ENCODE peak calls at places on chromosomes 12 and 14, in nine cellular contexts. One of them, this sample, is unnamed.

GRCh38 chr14:89399594-89400068 is 17.4 kb downstream of the FOXN3 start:
- DNase-seq in CD8-positive, alpha-beta T cell: no peak
- DNase-seq in germinal center: no peak
- DNase-seq in tibial artery: no peak
- DNase-seq in effector CD4-positive, alpha-beta T cell: no peak
- DNase-seq in retina: peak; percentile 76
- DNase-seq in GM12892: no peak
- DNase-seq in heart left ventricle: no peak
- DNase-seq in iPS-NIHi11: peak; percentile 74
- DNase-seq in this sample: no peak

GRCh38 chr12:7948585-7949264 is 12.7 kb upstream of the SLC2A3 start:
- DNase-seq in GM12892: no peak
- DNase-seq in tibial artery: no peak
- DNase-seq in CD8-positive, alpha-beta T cell: no peak
- DNase-seq in iPS-NIHi11: no peak
- DNase-seq in effector CD4-positive, alpha-beta T cell: no peak
- DNase-seq in germinal center: no peak
- DNase-seq in heart left ventricle: no peak
- DNase-seq in retina: no peak
- DNase-seq in this sample: no peak

GRCh38 chr12:118311666-118312065 is 61.0 kb downstream of the TAOK3 start:
- DNase-seq in retina: no peak
- DNase-seq in GM12892: no peak
- DNase-seq in iPS-NIHi11: no peak
- DNase-seq in germinal center: no peak
- DNase-seq in CD8-positive, alpha-beta T cell: no peak
- DNase-seq in tibial artery: no peak
- DNase-seq in heart left ventricle: no peak
- DNase-seq in effector CD4-positive, alpha-beta T cell: no peak
- DNase-seq in this sample: no peak

GRCh38 chr12:55974308-55974724 is 438 bp downstream of the RAB5B start:
- DNase-seq in germinal center: peak; percentile 56
- DNase-seq in heart left ventricle: peak; percentile 61
- DNase-seq in iPS-NIHi11: peak; percentile 75
- DNase-seq in retina: no peak
- DNase-seq in tibial artery: peak; percentile 38
- DNase-seq in CD8-positive, alpha-beta T cell: peak; percentile 38
- DNase-seq in effector CD4-positive, alpha-beta T cell: no peak
- DNase-seq in GM12892: peak; percentile 53
- DNase-seq in this sample: no peak

GRCh38 chr14:99889268-99889667 is 96.1 kb downstream of the EML1 start:
- DNase-seq in retina: peak; percentile 79
- DNase-seq in CD8-positive, alpha-beta T cell: no peak
- DNase-seq in effector CD4-positive, alpha-beta T cell: no peak
- DNase-seq in tibial artery: no peak
- DNase-seq in heart left ventricle: no peak
- DNase-seq in germinal center: no peak
- DNase-seq in GM12892: no peak
- DNase-seq in iPS-NIHi11: peak; percentile 56
- DNase-seq in this sample: no peak

GRCh38 chr12:50787618-50788017 is 23.7 kb downstream of the ATF1 start:
- DNase-seq in GM12892: no peak
- DNase-seq in retina: no peak
- DNase-seq in iPS-NIHi11: no peak
- DNase-seq in tibial artery: no peak
- DNase-seq in germinal center: no peak
- DNase-seq in heart left ventricle: no peak
- DNase-seq in effector CD4-positive, alpha-beta T cell: no peak
- DNase-seq in CD8-positive, alpha-beta T cell: no peak
- DNase-seq in this sample: no peak

GRCh38 chr12:45615268-45615667 is 114.2 kb upstream of the ARID2 start:
- DNase-seq in effector CD4-positive, alpha-beta T cell: no peak
- DNase-seq in tibial artery: no peak
- DNase-seq in retina: no peak
- DNase-seq in heart left ventricle: no peak
- DNase-seq in iPS-NIHi11: no peak
- DNase-seq in CD8-positive, alpha-beta T cell: no peak
- DNase-seq in GM12892: no peak
- DNase-seq in germinal center: no peak
- DNase-seq in this sample: no peak

GRCh38 chr14:81772391-81772790 is 238.7 kb upstream of the SEL1L start:
- DNase-seq in heart left ventricle: no peak
- DNase-seq in CD8-positive, alpha-beta T cell: no peak
- DNase-seq in retina: no peak
- DNase-seq in germinal center: no peak
- DNase-seq in iPS-NIHi11: no peak
- DNase-seq in effector CD4-positive, alpha-beta T cell: no peak
- DNase-seq in tibial artery: no peak
- DNase-seq in GM12892: no peak
- DNase-seq in this sample: no peak

GRCh38 chr12:110689002-110689600 is at the start of gene HVCN1:
- DNase-seq in effector CD4-positive, alpha-beta T cell: peak; percentile 15
- DNase-seq in CD8-positive, alpha-beta T cell: peak; percentile 45
- DNase-seq in heart left ventricle: peak; percentile 77
- DNase-seq in germinal center: peak; percentile 79
- DNase-seq in GM12892: peak; percentile 73
- DNase-seq in retina: peak; percentile 79
- DNase-seq in tibial artery: peak; percentile 60
- DNase-seq in iPS-NIHi11: peak; percentile 96
- DNase-seq in this sample: peak; percentile 54

GRCh38 chr12:49609875-49610154 is 4.4 kb upstream of the FAM186B start:
- DNase-seq in germinal center: no peak
- DNase-seq in effector CD4-positive, alpha-beta T cell: no peak
- DNase-seq in retina: no peak
- DNase-seq in CD8-positive, alpha-beta T cell: no peak
- DNase-seq in heart left ventricle: no peak
- DNase-seq in iPS-NIHi11: no peak
- DNase-seq in tibial artery: no peak
- DNase-seq in GM12892: no peak
- DNase-seq in this sample: no peak

GRCh38 chr12:70645494-70646317 is 8.5 kb upstream of the PTPRB start:
- DNase-seq in CD8-positive, alpha-beta T cell: no peak
- DNase-seq in germinal center: no peak
- DNase-seq in effector CD4-positive, alpha-beta T cell: no peak
- DNase-seq in retina: no peak
- DNase-seq in heart left ventricle: peak; percentile 63
- DNase-seq in tibial artery: peak; percentile 53
- DNase-seq in GM12892: no peak
- DNase-seq in iPS-NIHi11: peak; percentile 63
- DNase-seq in this sample: no peak

GRCh38 chr14:24331731-24332093 is 3.2 kb downstream of the ADCY4 start:
- DNase-seq in heart left ventricle: no peak
- DNase-seq in CD8-positive, alpha-beta T cell: no peak
- DNase-seq in tibial artery: no peak
- DNase-seq in iPS-NIHi11: no peak
- DNase-seq in retina: no peak
- DNase-seq in effector CD4-positive, alpha-beta T cell: no peak
- DNase-seq in GM12892: no peak
- DNase-seq in germinal center: no peak
- DNase-seq in this sample: no peak

GRCh38 chr12:38556647-38557046 is 240.1 kb downstream of the ALG10B start:
- DNase-seq in retina: no peak
- DNase-seq in CD8-positive, alpha-beta T cell: no peak
- DNase-seq in iPS-NIHi11: no peak
- DNase-seq in effector CD4-positive, alpha-beta T cell: no peak
- DNase-seq in germinal center: no peak
- DNase-seq in heart left ventricle: no peak
- DNase-seq in GM12892: no peak
- DNase-seq in tibial artery: no peak
- DNase-seq in this sample: no peak

GRCh38 chr12:115341442-115341841 is 657.5 kb upstream of the TBX3 start:
- DNase-seq in CD8-positive, alpha-beta T cell: no peak
- DNase-seq in tibial artery: peak; percentile 90
- DNase-seq in GM12892: no peak
- DNase-seq in heart left ventricle: peak; percentile 66
- DNase-seq in retina: no peak
- DNase-seq in iPS-NIHi11: no peak
- DNase-seq in germinal center: no peak
- DNase-seq in effector CD4-positive, alpha-beta T cell: no peak
- DNase-seq in this sample: no peak

GRCh38 chr14:89294060-89294459 is 123.0 kb downstream of the FOXN3 start:
- DNase-seq in germinal center: no peak
- DNase-seq in iPS-NIHi11: no peak
- DNase-seq in tibial artery: no peak
- DNase-seq in GM12892: no peak
- DNase-seq in effector CD4-positive, alpha-beta T cell: no peak
- DNase-seq in heart left ventricle: peak; percentile 74
- DNase-seq in CD8-positive, alpha-beta T cell: no peak
- DNase-seq in retina: no peak
- DNase-seq in this sample: no peak

GRCh38 chr12:95922231-95922630 is 20.2 kb downstream of the CCDC38 start:
- DNase-seq in GM12892: no peak
- DNase-seq in heart left ventricle: no peak
- DNase-seq in effector CD4-positive, alpha-beta T cell: no peak
- DNase-seq in retina: no peak
- DNase-seq in CD8-positive, alpha-beta T cell: no peak
- DNase-seq in tibial artery: no peak
- DNase-seq in germinal center: no peak
- DNase-seq in iPS-NIHi11: no peak
- DNase-seq in this sample: no peak

GRCh38 chr14:59632381-59632780 is 55.8 kb upstream of the CCDC175 start:
- DNase-seq in CD8-positive, alpha-beta T cell: no peak
- DNase-seq in tibial artery: no peak
- DNase-seq in germinal center: peak; percentile 25
- DNase-seq in heart left ventricle: no peak
- DNase-seq in GM12892: no peak
- DNase-seq in effector CD4-positive, alpha-beta T cell: no peak
- DNase-seq in iPS-NIHi11: peak; percentile 61
- DNase-seq in retina: peak; percentile 33
- DNase-seq in this sample: no peak

GRCh38 chr12:46608431-46609280 is 217.1 kb downstream of the SLC38A4 start:
- DNase-seq in GM12892: no peak
- DNase-seq in effector CD4-positive, alpha-beta T cell: no peak
- DNase-seq in CD8-positive, alpha-beta T cell: no peak
- DNase-seq in tibial artery: no peak
- DNase-seq in retina: no peak
- DNase-seq in iPS-NIHi11: no peak
- DNase-seq in heart left ventricle: no peak
- DNase-seq in germinal center: no peak
- DNase-seq in this sample: no peak

GRCh38 chr14:76880432-76880831 is 54.2 kb downstream of the LRRC74A start:
- DNase-seq in germinal center: no peak
- DNase-seq in retina: no peak
- DNase-seq in CD8-positive, alpha-beta T cell: no peak
- DNase-seq in GM12892: no peak
- DNase-seq in tibial artery: no peak
- DNase-seq in iPS-NIHi11: no peak
- DNase-seq in effector CD4-positive, alpha-beta T cell: no peak
- DNase-seq in heart left ventricle: no peak
- DNase-seq in this sample: no peak

GRCh38 chr12:55188974-55189556 is 31.8 kb upstream of the OR10A7 start:
- DNase-seq in iPS-NIHi11: peak; percentile 69
- DNase-seq in retina: peak; percentile 12
- DNase-seq in tibial artery: no peak
- DNase-seq in germinal center: peak; percentile 28
- DNase-seq in effector CD4-positive, alpha-beta T cell: peak; percentile 27
- DNase-seq in GM12892: no peak
- DNase-seq in heart left ventricle: no peak
- DNase-seq in CD8-positive, alpha-beta T cell: peak; percentile 44
- DNase-seq in this sample: peak; percentile 23

GRCh38 chr14:74908861-74909341 is 14.2 kb downstream of the RPS6KL1 start:
- DNase-seq in tibial artery: no peak
- DNase-seq in retina: no peak
- DNase-seq in heart left ventricle: no peak
- DNase-seq in iPS-NIHi11: no peak
- DNase-seq in germinal center: no peak
- DNase-seq in GM12892: no peak
- DNase-seq in effector CD4-positive, alpha-beta T cell: no peak
- DNase-seq in CD8-positive, alpha-beta T cell: no peak
- DNase-seq in this sample: no peak

GRCh38 chr12:131428086-131428685 is 282.7 kb upstream of the SFSWAP start:
- DNase-seq in CD8-positive, alpha-beta T cell: no peak
- DNase-seq in retina: no peak
- DNase-seq in heart left ventricle: no peak
- DNase-seq in iPS-NIHi11: no peak
- DNase-seq in effector CD4-positive, alpha-beta T cell: no peak
- DNase-seq in GM12892: no peak
- DNase-seq in tibial artery: no peak
- DNase-seq in germinal center: no peak
- DNase-seq in this sample: no peak

GRCh38 chr12:3044141-3044630 is 33.0 kb upstream of the TSPAN9 start:
- DNase-seq in effector CD4-positive, alpha-beta T cell: no peak
- DNase-seq in CD8-positive, alpha-beta T cell: no peak
- DNase-seq in germinal center: no peak
- DNase-seq in heart left ventricle: no peak
- DNase-seq in iPS-NIHi11: no peak
- DNase-seq in tibial artery: no peak
- DNase-seq in GM12892: no peak
- DNase-seq in retina: no peak
- DNase-seq in this sample: no peak

GRCh38 chr14:103279129-103280025 is 54.7 kb upstream of the EIF5 start:
- DNase-seq in iPS-NIHi11: peak; percentile 62
- DNase-seq in germinal center: no peak
- DNase-seq in heart left ventricle: no peak
- DNase-seq in retina: peak; percentile 50
- DNase-seq in tibial artery: no peak
- DNase-seq in effector CD4-positive, alpha-beta T cell: no peak
- DNase-seq in GM12892: no peak
- DNase-seq in CD8-positive, alpha-beta T cell: no peak
- DNase-seq in this sample: no peak

GRCh38 chr14:20782280-20782890 is 1.3 kb downstream of the RNASE6 start:
- DNase-seq in heart left ventricle: no peak
- DNase-seq in retina: no peak
- DNase-seq in iPS-NIHi11: no peak
- DNase-seq in GM12892: no peak
- DNase-seq in germinal center: no peak
- DNase-seq in CD8-positive, alpha-beta T cell: no peak
- DNase-seq in tibial artery: no peak
- DNase-seq in effector CD4-positive, alpha-beta T cell: no peak
- DNase-seq in this sample: peak; percentile 43

GRCh38 chr12:93376436-93377251 is 1.1 kb upstream of the NUDT4 start:
- DNase-seq in effector CD4-positive, alpha-beta T cell: no peak
- DNase-seq in tibial artery: no peak
- DNase-seq in CD8-positive, alpha-beta T cell: no peak
- DNase-seq in GM12892: no peak
- DNase-seq in germinal center: no peak
- DNase-seq in heart left ventricle: peak; percentile 51
- DNase-seq in retina: peak; percentile 68
- DNase-seq in iPS-NIHi11: no peak
- DNase-seq in this sample: no peak

GRCh38 chr12:113439606-113440030 is 17.4 kb downstream of the SDSL start:
- DNase-seq in tibial artery: no peak
- DNase-seq in iPS-NIHi11: peak; percentile 90
- DNase-seq in GM12892: no peak
- DNase-seq in retina: peak; percentile 71
- DNase-seq in germinal center: no peak
- DNase-seq in effector CD4-positive, alpha-beta T cell: no peak
- DNase-seq in heart left ventricle: no peak
- DNase-seq in CD8-positive, alpha-beta T cell: no peak
- DNase-seq in this sample: no peak

GRCh38 chr14:104149617-104150141 is 11.3 kb downstream of the KIF26A start:
- DNase-seq in germinal center: no peak
- DNase-seq in retina: peak; percentile 90
- DNase-seq in GM12892: no peak
- DNase-seq in tibial artery: no peak
- DNase-seq in CD8-positive, alpha-beta T cell: no peak
- DNase-seq in effector CD4-positive, alpha-beta T cell: no peak
- DNase-seq in heart left ventricle: peak; percentile 63
- DNase-seq in iPS-NIHi11: peak; percentile 85
- DNase-seq in this sample: no peak

GRCh38 chr12:83470749-83471148 is 784.0 kb downstream of the TMTC2 start:
- DNase-seq in iPS-NIHi11: no peak
- DNase-seq in effector CD4-positive, alpha-beta T cell: no peak
- DNase-seq in tibial artery: no peak
- DNase-seq in heart left ventricle: no peak
- DNase-seq in GM12892: no peak
- DNase-seq in germinal center: no peak
- DNase-seq in retina: no peak
- DNase-seq in CD8-positive, alpha-beta T cell: no peak
- DNase-seq in this sample: no peak

GRCh38 chr14:27366596-27366995 is 768.8 kb upstream of the NOVA1 start:
- DNase-seq in effector CD4-positive, alpha-beta T cell: no peak
- DNase-seq in GM12892: no peak
- DNase-seq in heart left ventricle: no peak
- DNase-seq in tibial artery: no peak
- DNase-seq in germinal center: no peak
- DNase-seq in retina: no peak
- DNase-seq in iPS-NIHi11: no peak
- DNase-seq in CD8-positive, alpha-beta T cell: no peak
- DNase-seq in this sample: no peak

GRCh38 chr12:94603434-94604068 is 46.8 kb downstream of the TMCC3 start:
- DNase-seq in retina: no peak
- DNase-seq in CD8-positive, alpha-beta T cell: peak; percentile 61
- DNase-seq in iPS-NIHi11: peak; percentile 52
- DNase-seq in tibial artery: peak; percentile 26
- DNase-seq in GM12892: no peak
- DNase-seq in germinal center: peak; percentile 54
- DNase-seq in heart left ventricle: no peak
- DNase-seq in effector CD4-positive, alpha-beta T cell: peak; percentile 31
- DNase-seq in this sample: no peak

This sample was measured in GM06990.